ENCODE peak calls at places on chromosome 13, in nine cellular contexts. Y is fibroblast of the conjunctiva; S is activated B cell treated with CpG ODN at 0.5 μM for 24 hours; Q is ACHN; V is head of caudate nucleus; W is DMS153; X is stimulated activated CD4-positive, alpha-beta T cell treated with anti-CD3 and anti-CD28 coated beads, TNF-alpha, amount 100 ng/mL, for 48 hours; G is HFFc6; D is esophagus squamous epithelium. F is an unnamed sample.
A peak's percentile ranks its signal among the peaks of the same experiment; 100 is the strongest.

GRCh38 chr13:78319101-78319627 is 284.2 kb downstream of the POU4F1 start:
- DNase-seq in D (no peak), V (no peak), G (no peak), Y (no peak), Q (no peak), S (no peak), W (no peak), X (no peak), F (no peak)

GRCh38 chr13:23671367-23671766 is 101.2 kb downstream of the TNFRSF19 start:
- DNase-seq in V (no peak), W (no peak), G (no peak), D (no peak), Q (no peak), Y (peak; percentile 32), S (no peak), X (no peak), F (no peak)

GRCh38 chr13:85528578-85529215 is 270.5 kb downstream of the SLITRK6 start:
- DNase-seq in Y (peak; percentile 44), W (no peak), G (peak; percentile 91), D (no peak), Q (no peak), S (no peak), V (peak; percentile 54), X (no peak), F (no peak)

GRCh38 chr13:77118134-77118533 is 91.2 kb upstream of the FBXL3 start:
- DNase-seq in Q (no peak), W (no peak), S (no peak), V (no peak), X (no peak), D (no peak), G (no peak), Y (no peak), F (no peak)

GRCh38 chr13:100280681-100281080 is 191.8 kb downstream of the PCCA start:
- DNase-seq in S (no peak), X (no peak), D (no peak), Q (no peak), G (no peak), V (no peak), W (no peak), Y (no peak), F (no peak)

GRCh38 chr13:114099918-114100445 is 32.4 kb downstream of the RASA3 start:
- DNase-seq in V (no peak), Q (no peak), S (no peak), Y (no peak), X (no peak), G (no peak), W (peak; percentile 89), D (no peak), F (peak; percentile 42)

GRCh38 chr13:97076898-97077297 is 82.6 kb upstream of the OXGR1 start:
- DNase-seq in X (no peak), Q (no peak), S (no peak), D (no peak), W (no peak), Y (no peak), V (no peak), G (no peak), F (no peak)

GRCh38 chr13:107842562-107843180 is 372.7 kb downstream of the LIG4 start:
- DNase-seq in S (no peak), Y (no peak), W (no peak), X (no peak), G (no peak), Q (peak; percentile 80), V (no peak), D (no peak), F (no peak)

GRCh38 chr13:41751277-41751676 is 209.6 kb downstream of the VWA8 start:
- DNase-seq in Q (no peak), X (no peak), D (no peak), S (no peak), G (peak; percentile 7), W (no peak), Y (peak; percentile 3), V (no peak), F (no peak)

GRCh38 chr13:52725302-52725701 is 14.3 kb downstream of the CNMD start:
- DNase-seq in D (no peak), S (no peak), Q (no peak), W (no peak), V (no peak), X (no peak), Y (no peak), G (no peak), F (no peak)

GRCh38 chr13:51619614-51620013 is 35.4 kb downstream of the WDFY2 start:
- DNase-seq in V (no peak), W (no peak), Y (no peak), D (no peak), G (peak; percentile 87), Q (no peak), S (no peak), X (no peak), F (no peak)

GRCh38 chr13:31920301-31920818 is 111.2 kb upstream of the FRY start:
- DNase-seq in D (no peak), W (no peak), Q (no peak), V (no peak), G (no peak), S (no peak), Y (no peak), X (no peak), F (no peak)

GRCh38 chr13:33611016-33611805 is 206.7 kb upstream of the RFC3 start:
- DNase-seq in Y (peak; percentile 52), S (no peak), G (no peak), X (no peak), Q (no peak), D (no peak), V (peak; percentile 84), W (no peak), F (no peak)

GRCh38 chr13:23790591-23791170 is 98.5 kb downstream of the MIPEP start:
- DNase-seq in Y (peak; percentile 93), V (no peak), X (no peak), W (no peak), Q (no peak), G (peak; percentile 80), S (no peak), D (no peak), F (no peak)

GRCh38 chr13:113220877-113221276 is 11.5 kb downstream of the CUL4A start:
- DNase-seq in G (no peak), D (no peak), Q (peak; percentile 15), X (no peak), V (no peak), S (no peak), W (no peak), Y (no peak), F (no peak)